ENCODE peak calls at places on chromosomes 7 and 10, in seven cellular contexts. J, Z, V, W, D, Y and K are unnamed samples.

GRCh38 chr7:1086588-1087461 is 1.1 kb upstream of the GPER1 start:
- DNase-seq in W (peak; percentile 37), J (peak; percentile 71), Z (peak; percentile 46), V (peak; percentile 89), Y (peak; percentile 60), D (peak; percentile 94), K (peak; percentile 78)

GRCh38 chr7:73647725-73648592 is 19.7 kb upstream of the VPS37D start:
- DNase-seq in W (no peak), Y (no peak), Z (no peak), D (peak; percentile 45), V (no peak), J (no peak), K (no peak)

GRCh38 chr10:129695671-129696070 is 228.6 kb downstream of the MGMT start:
- DNase-seq in Z (no peak), W (no peak), D (no peak), J (no peak), V (no peak), Y (no peak), K (no peak)

GRCh38 chr7:132353902-132354301 is 222.4 kb downstream of the PLXNA4 start:
- DNase-seq in J (no peak), Y (no peak), W (no peak), V (no peak), Z (no peak), D (no peak), K (no peak)

GRCh38 chr10:3424102-3424803 is 251.7 kb upstream of the PITRM1 start:
- DNase-seq in D (no peak), W (no peak), Z (no peak), J (no peak), Y (peak; percentile 33), V (peak; percentile 82), K (no peak)

GRCh38 chr10:74957199-74958084 is 131.0 kb downstream of the KAT6B start:
- DNase-seq in Z (no peak), Y (no peak), D (no peak), V (no peak), J (no peak), W (no peak), K (no peak)

GRCh38 chr10:69742928-69743602 is 58.6 kb upstream of the COL13A1 start:
- DNase-seq in D (no peak), Y (peak; percentile 21), V (peak; percentile 47), J (no peak), Z (no peak), W (no peak), K (no peak)

GRCh38 chr7:5701085-5701914 is 80.2 kb downstream of the RNF216 start:
- DNase-seq in Z (no peak), J (peak; percentile 80), Y (peak; percentile 77), V (no peak), W (no peak), D (no peak), K (no peak)

GRCh38 chr10:7686351-7687171 is 16.6 kb upstream of the ITIH2 start:
- DNase-seq in V (no peak), D (no peak), W (no peak), Z (no peak), Y (peak; percentile 13), J (no peak), K (no peak)

GRCh38 chr7:116408166-116408565 is 91.4 kb upstream of the CAV2 start:
- DNase-seq in Z (no peak), Y (no peak), J (no peak), W (no peak), D (no peak), V (no peak), K (no peak)

GRCh38 chr10:23540401-23540800 is 101.5 kb downstream of the OTUD1 start:
- DNase-seq in V (no peak), Z (no peak), D (no peak), W (no peak), J (no peak), Y (no peak), K (no peak)

GRCh38 chr10:32889631-32890212 is 68.3 kb downstream of the ITGB1 start:
- DNase-seq in J (no peak), D (no peak), Z (no peak), Y (no peak), V (no peak), W (no peak), K (no peak)

GRCh38 chr7:107658467-107658866 is 2.2 kb upstream of the SLC26A4 start:
- DNase-seq in Z (no peak), J (no peak), D (no peak), Y (no peak), V (no peak), W (no peak), K (no peak)

GRCh38 chr10:43134126-43134905 is 3.9 kb upstream of the CSGALNACT2 start:
- DNase-seq in J (peak; percentile 6), D (no peak), W (no peak), V (no peak), Z (no peak), Y (peak; percentile 49), K (no peak)

GRCh38 chr10:1374501-1374900 is 318.3 kb downstream of the WDR37 start:
- DNase-seq in W (no peak), J (no peak), V (no peak), D (no peak), Y (no peak), Z (no peak), K (no peak)

GRCh38 chr7:25669954-25670841 is 441.9 kb upstream of the NPVF start:
- DNase-seq in Z (no peak), D (no peak), J (no peak), W (no peak), Y (peak; percentile 7), V (no peak), K (no peak)

GRCh38 chr10:29186221-29186620 is 102.6 kb upstream of the LYZL1 start:
- DNase-seq in J (no peak), V (no peak), D (no peak), Z (no peak), W (no peak), Y (no peak), K (no peak)

GRCh38 chr10:43292745-43293676 is 26.1 kb upstream of the RASGEF1A start:
- DNase-seq in J (peak; percentile 20), V (peak; percentile 61), Z (no peak), Y (peak; percentile 49), W (no peak), D (peak; percentile 24), K (peak; percentile 26)

GRCh38 chr7:5337047-5337446 is 54.3 kb downstream of the SLC29A4 start:
- DNase-seq in W (no peak), D (no peak), V (no peak), Y (no peak), J (no peak), Z (no peak), K (no peak)

GRCh38 chr7:69510114-69510513 is 88.2 kb upstream of the AUTS2 start:
- DNase-seq in W (no peak), Z (no peak), Y (no peak), D (no peak), J (no peak), V (no peak), K (no peak)

GRCh38 chr10:88693392-88694020 is 12.5 kb upstream of the LIPK start:
- DNase-seq in J (no peak), Z (no peak), V (no peak), W (no peak), D (no peak), Y (peak; percentile 20), K (no peak)

GRCh38 chr10:88058750-88059149 is 195.3 kb downstream of the PTEN start:
- DNase-seq in Z (no peak), J (no peak), D (no peak), W (no peak), Y (no peak), V (no peak), K (no peak)

GRCh38 chr10:122033224-122033926 is 44.4 kb downstream of the TACC2 start:
- DNase-seq in J (no peak), V (no peak), W (no peak), D (no peak), Y (no peak), Z (no peak), K (no peak)